ENCODE peak calls at places on chromosomes 3 and 15, in five cellular contexts. Y is uterus; V is activated CD8-positive, alpha-beta memory T cell treated with anti-CD3 and anti-CD28 coated beads for 48 hours; I is naive thymus-derived CD8-positive, alpha-beta T cell; B is T-cell. A is an unnamed sample.

GRCh38 chr15:38576261-38576660 is 11.6 kb upstream of the RASGRP1 start:
- DNase-seq in V (no peak), B (no peak), Y (no peak), I (no peak), A (no peak)

GRCh38 chr3:124701687-124702086 is 28.6 kb upstream of the UMPS start:
- DNase-seq in V (no peak), Y (no peak), I (no peak), B (no peak), A (no peak)

GRCh38 chr15:66101715-66102395 is 151.7 kb downstream of the MEGF11 start:
- DNase-seq in B (no peak), I (no peak), V (no peak), Y (no peak), A (no peak)

GRCh38 chr15:62752687-62753517 is 289.6 kb upstream of the TPM1 start:
- DNase-seq in I (no peak), B (no peak), Y (no peak), V (no peak), A (no peak)

GRCh38 chr3:128080323-128080898 is 28.2 kb downstream of the SEC61A1 start:
- DNase-seq in I (no peak), B (no peak), V (no peak), Y (no peak), A (no peak)

GRCh38 chr3:62538706-62539356 is 165.5 kb upstream of the FEZF2 start:
- DNase-seq in V (no peak), I (no peak), B (no peak), Y (no peak), A (no peak)

GRCh38 chr3:161305095-161305991 is 66.0 kb downstream of the SPTSSB start:
- DNase-seq in V (no peak), I (no peak), Y (no peak), B (no peak), A (no peak)

GRCh38 chr3:45644063-45644462 is 45.1 kb upstream of the SACM1L start:
- DNase-seq in Y (no peak), I (no peak), B (no peak), V (no peak), A (no peak)

GRCh38 chr3:196111939-196112386 is 30.1 kb upstream of the TFRC start:
- DNase-seq in Y (no peak), V (no peak), I (no peak), B (no peak), A (no peak)

GRCh38 chr3:136943396-136943795 is 14.4 kb upstream of the IL20RB start:
- DNase-seq in B (no peak), Y (no peak), I (no peak), V (no peak), A (no peak)

GRCh38 chr3:127064391-127065137 is 81.6 kb downstream of the PLXNA1 start:
- DNase-seq in B (no peak), Y (no peak), I (no peak), V (no peak), A (no peak)

GRCh38 chr3:18743761-18744160 is 318.6 kb upstream of the SATB1 start:
- DNase-seq in V (no peak), B (no peak), Y (no peak), I (no peak), A (no peak)

GRCh38 chr15:73335471-73335870 is 33.3 kb downstream of the HCN4 start:
- DNase-seq in V (no peak), I (no peak), B (no peak), Y (no peak), A (no peak)

GRCh38 chr3:30604091-30604490 is 2.3 kb upstream of the TGFBR2 start:
- DNase-seq in B (no peak), V (no peak), Y (no peak), I (no peak), A (no peak)

GRCh38 chr15:92316586-92317295 is 76.9 kb upstream of the ST8SIA2 start:
- DNase-seq in Y (no peak), I (no peak), B (no peak), V (no peak), A (no peak)

GRCh38 chr3:149004622-149005021 is 13.3 kb downstream of the GYG1 start:
- DNase-seq in B (no peak), Y (no peak), V (no peak), I (no peak), A (no peak)

GRCh38 chr3:152910211-152910610 is 75.3 kb downstream of the P2RY1 start:
- DNase-seq in V (no peak), I (no peak), B (no peak), Y (no peak), A (no peak)